ENCODE peak calls at places on chromosomes 4 and X, in nine cellular contexts. T, F, W, M, I, H, A, L and Y are unnamed samples.
A peak's percentile ranks its signal among the peaks of the same experiment; 100 is the strongest.

GRCh38 chr4:151687021-151687640 is 73.7 kb downstream of the GATB start:
- DNase-seq in T (no peak), F (no peak), W (no peak), M (peak; percentile 40), I (peak; percentile 23), H (no peak), A (no peak), L (no peak), Y (no peak)

GRCh38 chrX:154013614-154014360 is 5.9 kb downstream of the IRAK1 start:
- DNase-seq in T (no peak), F (peak; percentile 75), W (no peak), M (no peak), I (peak; percentile 43), H (no peak), A (peak; percentile 59), L (peak; percentile 66), Y (peak; percentile 43)

GRCh38 chr4:101230806-101231426 is 116.4 kb downstream of the PPP3CA start:
- DNase-seq in T (no peak), F (no peak), W (no peak), M (no peak), I (peak; percentile 45), H (no peak), A (no peak), L (no peak), Y (no peak)

GRCh38 chr4:1994935-1995334 is 13.8 kb downstream of the NELFA start:
- DNase-seq in T (no peak), F (no peak), W (no peak), M (no peak), I (no peak), H (no peak), A (peak; percentile 8), L (no peak), Y (no peak)

GRCh38 chr4:6941796-6942195 is 32.2 kb downstream of the TBC1D14 start:
- DNase-seq in T (no peak), F (no peak), W (no peak), M (no peak), I (no peak), H (no peak), A (no peak), L (no peak), Y (no peak)

GRCh38 chrX:19566359-19567141 is 51.2 kb upstream of the MAP3K15 start:
- DNase-seq in T (no peak), F (no peak), W (no peak), M (no peak), I (peak; percentile 78), H (no peak), A (no peak), L (no peak), Y (no peak)

GRCh38 chr4:37652747-37653527 is 33.2 kb downstream of the RELL1 start:
- DNase-seq in T (no peak), F (no peak), W (no peak), M (no peak), I (no peak), H (no peak), A (no peak), L (no peak), Y (no peak)

GRCh38 chr4:13815231-13815630 is 187.7 kb upstream of the BOD1L1 start:
- DNase-seq in T (no peak), F (no peak), W (no peak), M (no peak), I (no peak), H (no peak), A (no peak), L (no peak), Y (no peak)

GRCh38 chrX:115939636-115940160 is 230.8 kb upstream of the AGTR2 start:
- DNase-seq in T (no peak), F (peak; percentile 9), W (no peak), M (no peak), I (no peak), H (no peak), A (no peak), L (no peak), Y (no peak)

GRCh38 chr4:170672571-170672970 is 582.8 kb upstream of the AADAT start:
- DNase-seq in T (no peak), F (no peak), W (no peak), M (no peak), I (peak; percentile 58), H (no peak), A (no peak), L (no peak), Y (no peak)

GRCh38 chr4:173448557-173448918 is 49.6 kb upstream of the SCRG1 start:
- DNase-seq in T (no peak), F (no peak), W (no peak), M (no peak), I (peak; percentile 75), H (no peak), A (no peak), L (no peak), Y (no peak)

GRCh38 chr4:155676430-155676825 is 9.8 kb downstream of the GUCY1A1 start:
- DNase-seq in T (no peak), F (no peak), W (no peak), M (no peak), I (no peak), H (no peak), A (no peak), L (no peak), Y (no peak)

GRCh38 chr4:186693159-186693815 is 30.4 kb downstream of the FAT1 start:
- DNase-seq in T (peak; percentile 62), F (no peak), W (peak; percentile 48), M (peak; percentile 67), I (peak; percentile 95), H (peak; percentile 87), A (no peak), L (peak; percentile 73), Y (no peak)

GRCh38 chr4:134552063-134552462 is 350.5 kb upstream of the PABPC4L start:
- DNase-seq in T (no peak), F (no peak), W (no peak), M (no peak), I (no peak), H (no peak), A (no peak), L (no peak), Y (no peak)

GRCh38 chr4:1683371-1683902 is 676 bp downstream of the FAM53A start:
- DNase-seq in T (peak; percentile 9), F (peak; percentile 42), W (peak; percentile 39), M (no peak), I (peak; percentile 88), H (peak; percentile 41), A (no peak), L (peak; percentile 43), Y (peak; percentile 28)

GRCh38 chr4:68267433-68267944 is 22.0 kb upstream of the TMPRSS11B start:
- DNase-seq in T (no peak), F (no peak), W (no peak), M (no peak), I (peak; percentile 61), H (no peak), A (no peak), L (peak; percentile 49), Y (no peak)

GRCh38 chrX:118286066-118286758 is 59.7 kb upstream of the WDR44 start:
- DNase-seq in T (no peak), F (no peak), W (no peak), M (no peak), I (peak; percentile 35), H (no peak), A (no peak), L (no peak), Y (no peak)

GRCh38 chr4:134139188-134139587 is 62.4 kb downstream of the PABPC4L start:
- DNase-seq in T (no peak), F (no peak), W (no peak), M (no peak), I (no peak), H (no peak), A (no peak), L (no peak), Y (no peak)

GRCh38 chrX:64642482-64642881 is 247.2 kb upstream of the MTMR8 start:
- DNase-seq in T (no peak), F (peak; percentile 4), W (no peak), M (no peak), I (no peak), H (no peak), A (no peak), L (no peak), Y (peak; percentile 8)
- TF ChIP-seq CTCF in T (no peak), F (peak; percentile 60), W (no peak), M (no peak), I (no peak), H (no peak), A (no peak), L (no peak), Y (peak; percentile 44)

DNA sequence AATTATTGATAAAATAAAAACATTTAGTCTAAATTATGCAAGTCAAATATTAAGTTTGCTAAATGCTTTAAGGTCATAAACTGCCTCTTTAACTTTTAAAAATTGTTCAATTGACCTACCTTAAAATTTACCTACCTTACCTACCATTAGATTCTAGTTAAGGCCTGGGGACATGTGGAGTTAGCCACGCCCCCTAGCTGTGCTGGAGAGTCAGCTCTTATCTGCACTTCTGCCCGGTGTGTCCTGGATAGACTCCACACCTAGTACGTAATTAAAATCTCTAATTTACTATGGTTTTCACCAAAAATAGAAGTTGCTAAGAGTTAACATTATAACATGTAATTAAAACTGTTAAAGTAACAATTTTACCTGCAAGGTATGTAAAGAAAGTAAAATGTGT is 22.7 kb downstream of the TENM3 start:
- DNase-seq in T (no peak), F (no peak), W (no peak), M (no peak), I (no peak), H (no peak), A (no peak), L (peak; percentile 32), Y (no peak)
- TF ChIP-seq CTCF in T (no peak), F (no peak), W (no peak), M (no peak), I (no peak), H (no peak), A (no peak), L (no peak), Y (no peak)

GRCh38 chrX:70422886-70423336 is at the start of gene GDPD2:
- DNase-seq in T (no peak), F (no peak), W (no peak), M (no peak), I (peak; percentile 35), H (no peak), A (no peak), L (no peak), Y (peak; percentile 28)
- TF ChIP-seq CTCF in T (no peak), F (no peak), W (no peak), M (no peak), I (no peak), H (no peak), A (no peak), L (no peak), Y (no peak)

DNA sequence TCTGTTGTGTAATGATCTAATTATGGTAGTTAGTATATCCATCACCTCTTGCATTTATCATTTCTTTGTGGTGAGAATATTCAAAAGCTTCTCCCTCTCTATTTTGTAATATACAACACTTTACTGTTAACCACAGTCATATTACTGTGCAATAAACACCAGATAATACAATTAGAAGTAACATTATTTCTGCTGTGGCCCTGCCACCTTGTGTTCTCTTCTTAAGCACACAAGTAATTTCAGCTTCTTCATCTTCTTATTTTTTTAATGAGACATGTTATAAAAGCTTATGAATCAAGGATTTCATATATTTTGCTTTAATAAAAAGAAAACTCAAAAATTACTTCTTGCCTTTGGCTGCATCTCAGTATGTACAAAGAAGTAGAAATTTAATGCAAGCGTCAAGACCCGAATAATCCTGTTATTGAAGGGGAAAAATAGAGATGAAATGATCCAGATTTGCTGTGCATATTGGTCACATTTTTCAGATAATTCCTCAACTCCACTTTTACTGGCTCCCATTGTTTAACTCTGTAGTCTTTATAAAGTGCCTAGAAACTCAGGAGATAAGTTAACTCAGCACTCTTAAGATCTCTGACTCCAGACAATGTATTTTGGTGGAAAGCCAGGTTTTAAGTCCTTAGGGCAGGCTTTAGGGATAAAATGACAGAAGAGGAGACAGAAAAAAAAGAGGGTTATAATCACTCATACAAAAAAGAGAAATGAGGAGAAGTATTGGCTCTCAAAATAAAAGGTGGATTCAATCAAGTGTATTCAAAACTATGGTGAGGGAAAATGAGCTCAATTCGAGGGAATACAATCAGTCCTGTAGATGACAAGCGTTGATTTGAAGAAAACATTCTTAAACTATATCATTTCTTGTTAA is 675.0 kb upstream of the INTU start:
- DNase-seq in T (no peak), F (no peak), W (no peak), M (no peak), I (peak; percentile 57), H (no peak), A (no peak), L (peak; percentile 45), Y (no peak)
- TF ChIP-seq CTCF in T (no peak), F (no peak), W (no peak), M (no peak), I (peak; percentile 25), H (no peak), A (no peak), L (peak; percentile 31), Y (no peak)